ENCODE peak calls at places on chromosomes 7 and 10, in ten cellular contexts. B is RCC 7860; I is H9; Y is activated T-cell treated with anti-CD3 and anti-CD28 coated beads, Interleukin-2, amount 50 U/mL, for 48 hours; Z is Panc1; E is sigmoid colon; F is substantia nigra; S is NAMALWA; V is dermis blood vessel endothelial cell; J is NCI-H2029. G is an unnamed sample.
A peak's percentile ranks its signal among the peaks of the same experiment; 100 is the strongest.

GRCh38 chr10:3287566-3288445 is 115.2 kb upstream of the PITRM1 start:
- DNase-seq in B (no peak), I (no peak), Y (no peak), Z (no peak), E (no peak), F (no peak), S (no peak), V (no peak), J (peak; percentile 64), G (no peak)

GRCh38 chr10:84075226-84076046 is 63.9 kb upstream of the GHITM start:
- DNase-seq in B (no peak), I (no peak), Y (no peak), Z (no peak), E (no peak), F (no peak), S (no peak), V (no peak), J (no peak), G (no peak)

GRCh38 chr10:103145860-103146466 is 47.1 kb downstream of the NT5C2 start:
- DNase-seq in B (no peak), I (no peak), Y (no peak), Z (peak; percentile 42), E (peak; percentile 88), F (no peak), S (no peak), V (peak; percentile 91), J (no peak), G (peak; percentile 60)

GRCh38 chr10:5293691-5294550 is 70.8 kb upstream of the UCN3 start:
- DNase-seq in B (no peak), I (peak; percentile 98), Y (peak; percentile 89), Z (no peak), E (no peak), F (no peak), S (peak; percentile 59), V (peak; percentile 73), J (peak; percentile 48), G (peak; percentile 59)

GRCh38 chr10:123995461-123996131 is 97.8 kb downstream of the CHST15 start:
- DNase-seq in B (peak; percentile 86), I (peak; percentile 91), Y (peak; percentile 25), Z (peak; percentile 56), E (peak; percentile 88), F (no peak), S (peak; percentile 74), V (peak; percentile 65), J (no peak), G (peak; percentile 87)

GRCh38 chr10:80684217-80684616 is 146.5 kb downstream of the SH2D4B start:
- DNase-seq in B (peak; percentile 10), I (no peak), Y (no peak), Z (no peak), E (no peak), F (no peak), S (peak; percentile 79), V (peak; percentile 59), J (no peak), G (peak; percentile 43)

GRCh38 chr10:94225589-94225988 is 137.2 kb downstream of the NOC3L start:
- DNase-seq in B (no peak), I (no peak), Y (no peak), Z (peak; percentile 20), E (no peak), F (no peak), S (peak; percentile 4), V (peak; percentile 32), J (no peak), G (no peak)

GRCh38 chr7:150415161-150416160 is 35.0 kb upstream of the GIMAP8 start:
- DNase-seq in B (no peak), I (peak; percentile 8), Y (peak; percentile 11), Z (no peak), E (no peak), F (no peak), S (no peak), V (no peak), J (no peak), G (no peak)

GRCh38 chr7:33905389-33906032 is at the start of gene BMPER:
- DNase-seq in B (no peak), I (peak; percentile 82), Y (peak; percentile 28), Z (no peak), E (peak; percentile 73), F (no peak), S (no peak), V (peak; percentile 19), J (peak; percentile 15), G (no peak)

GRCh38 chr7:47380325-47381131 is 201.4 kb downstream of the TNS3 start:
- DNase-seq in B (no peak), I (peak; percentile 62), Y (no peak), Z (no peak), E (peak; percentile 20), F (no peak), S (no peak), V (no peak), J (peak; percentile 24), G (peak; percentile 85)

GRCh38 chr10:132919374-132920100 is 22.8 kb downstream of the CFAP46 start:
- DNase-seq in B (no peak), I (no peak), Y (no peak), Z (no peak), E (no peak), F (no peak), S (no peak), V (no peak), J (no peak), G (no peak)

GRCh38 chr7:18144171-18144570 is 116.5 kb upstream of the PRPS1L1 start:
- DNase-seq in B (no peak), I (no peak), Y (no peak), Z (no peak), E (no peak), F (no peak), S (peak; percentile 14), V (no peak), J (no peak), G (no peak)

GRCh38 chr10:119509909-119510451 is 32.5 kb downstream of the RGS10 start:
- DNase-seq in B (no peak), I (no peak), Y (no peak), Z (no peak), E (peak; percentile 92), F (no peak), S (no peak), V (no peak), J (no peak), G (no peak)

GRCh38 chr10:119505131-119505551 is 37.4 kb downstream of the RGS10 start:
- DNase-seq in B (no peak), I (no peak), Y (no peak), Z (no peak), E (peak; percentile 87), F (no peak), S (no peak), V (no peak), J (no peak), G (peak; percentile 10)

GRCh38 chr7:121489440-121489839 is 93.3 kb upstream of the FAM3C start:
- DNase-seq in B (no peak), I (no peak), Y (no peak), Z (no peak), E (no peak), F (no peak), S (no peak), V (no peak), J (no peak), G (no peak)

GRCh38 chr7:68269410-68269809 is 1272.8 kb downstream of the TYW1 start:
- DNase-seq in B (peak; percentile 83), I (no peak), Y (no peak), Z (no peak), E (no peak), F (no peak), S (no peak), V (no peak), J (peak; percentile 77), G (peak; percentile 60)